ENCODE peak calls at places on chromosomes 4 and X, in four cellular contexts. H, X, K and L are unnamed samples.

GRCh38 chrX:97691901-97692455 is 808.3 kb downstream of the RPA4 start:
- DNase-seq in H (no peak), K (no peak), X (no peak), L (no peak)

GRCh38 chrX:40877869-40878268 is 142.5 kb upstream of the MED14 start:
- DNase-seq in K (no peak), X (no peak), H (no peak), L (no peak)

GRCh38 chrX:31123335-31123734 is 51.5 kb upstream of the FTHL17 start:
- DNase-seq in H (no peak), K (no peak), X (no peak), L (no peak)

GRCh38 chr4:88458091-88458740 is 1.3 kb downstream of the HERC5 start:
- DNase-seq in X (no peak), K (no peak), H (no peak), L (no peak)

GRCh38 chr4:76757418-76757910 is 140.5 kb downstream of the SOWAHB start:
- DNase-seq in H (no peak), K (no peak), X (no peak), L (no peak)

GRCh38 chr4:38132140-38132673 is 172.0 kb downstream of the PTTG2 start:
- DNase-seq in K (peak), H (no peak), X (no peak), L (peak)

GRCh38 chr4:10045481-10045880 is 24.2 kb upstream of the SLC2A9 start:
- DNase-seq in X (no peak), K (no peak), H (no peak), L (no peak)

GRCh38 chrX:29275928-29276327 is 688.7 kb downstream of the IL1RAPL1 start:
- DNase-seq in X (no peak), H (no peak), K (no peak), L (no peak)

GRCh38 chr4:3323071-3323481 is 30.3 kb downstream of the RGS12 start:
- DNase-seq in X (no peak), K (no peak), H (no peak), L (no peak)

GRCh38 chr4:47499705-47500104 is 14.6 kb downstream of the ATP10D start:
- DNase-seq in K (no peak), X (no peak), H (no peak), L (no peak)

GRCh38 chr4:11281720-11282119 is 147.0 kb downstream of the HS3ST1 start:
- DNase-seq in H (no peak), X (no peak), K (no peak), L (no peak)

GRCh38 chrX:86383681-86384540 is 235.7 kb downstream of the DACH2 start:
- DNase-seq in H (no peak), X (no peak), K (no peak), L (no peak)

GRCh38 chr4:6054162-6054922 is 36.1 kb upstream of the C4orf50 start:
- DNase-seq in K (no peak), H (no peak), X (no peak), L (no peak)

GRCh38 chr4:139822391-139822790 is 156.8 kb downstream of the MGST2 start:
- DNase-seq in X (no peak), H (no peak), K (no peak), L (no peak)

GRCh38 chrX:132738951-132739350 is 219.5 kb downstream of the HS6ST2 start:
- DNase-seq in H (no peak), X (no peak), K (no peak), L (no peak)

GRCh38 chrX:132741706-132742105 is 216.7 kb downstream of the HS6ST2 start:
- DNase-seq in X (no peak), H (no peak), K (no peak), L (no peak)

GRCh38 chrX:132737743-132738142 is 220.7 kb downstream of the HS6ST2 start:
- DNase-seq in H (no peak), X (peak), K (no peak), L (no peak)

GRCh38 chrX:132743086-132743485 is 215.3 kb downstream of the HS6ST2 start:
- DNase-seq in H (no peak), K (no peak), X (no peak), L (no peak)

GRCh38 chrX:132740316-132741123 is 217.9 kb downstream of the HS6ST2 start:
- DNase-seq in K (no peak), H (no peak), X (no peak), L (no peak)
- TF ChIP-seq CTCF in K (peak), H (peak), X (no peak), L (peak)

GRCh38 chrX:112822892-112823291 is 17.7 kb downstream of the AMOT start:
- DNase-seq in H (no peak), X (no peak), K (no peak), L (no peak)
- TF ChIP-seq CTCF in H (no peak), X (no peak), K (no peak), L (no peak)

GRCh38 chrX:123331859-123332258 is 147.8 kb downstream of the GRIA3 start:
- DNase-seq in K (no peak), X (no peak), H (no peak), L (no peak)

GRCh38 chrX:123336666-123337065 is 152.6 kb downstream of the GRIA3 start:
- DNase-seq in X (no peak), H (no peak), K (no peak), L (no peak)

GRCh38 chrX:123330229-123330942 is 146.3 kb downstream of the GRIA3 start:
- DNase-seq in K (no peak), X (no peak), H (no peak), L (peak)

DNA sequence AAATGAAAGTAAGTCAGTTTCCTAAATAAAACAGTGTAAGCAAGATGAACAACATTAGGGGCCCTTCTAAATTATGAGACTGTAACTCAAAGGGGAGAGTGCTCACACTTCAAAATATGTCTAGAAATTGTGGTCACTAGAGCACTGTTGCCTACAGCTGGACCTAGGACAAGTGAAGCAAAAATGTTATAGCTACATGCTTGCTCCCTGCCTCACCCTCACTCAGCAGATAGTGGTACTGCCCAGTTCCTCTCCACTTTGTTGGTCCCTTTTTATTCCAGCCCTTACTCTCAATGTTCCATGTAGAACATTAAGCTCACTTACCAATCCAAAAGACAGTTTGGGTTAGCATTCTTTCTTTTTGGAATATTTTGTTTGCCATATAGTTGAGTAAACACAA is 147.3 kb downstream of the GRIA3 start:
- DNase-seq in H (no peak), X (no peak), K (no peak), L (no peak)
- TF ChIP-seq CTCF in H (no peak), X (no peak), K (no peak), L (no peak)

DNA sequence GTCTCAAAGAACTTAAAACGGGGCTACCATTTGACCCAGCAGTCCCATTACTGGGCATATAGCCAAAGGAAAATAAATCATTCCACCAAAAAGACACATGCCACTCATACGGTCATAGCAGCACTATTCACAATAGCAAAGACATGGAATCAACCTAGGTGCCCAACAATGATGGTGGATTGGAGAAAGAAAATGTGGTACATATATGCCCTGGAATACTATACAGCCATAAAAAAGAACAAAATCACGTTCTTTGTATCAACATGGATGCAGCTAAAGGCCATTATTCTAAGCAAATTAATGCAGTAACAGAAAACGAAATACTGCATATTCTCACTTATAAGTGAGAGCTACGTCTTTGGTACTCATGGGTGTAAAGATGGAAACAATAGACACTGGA is 138.1 kb upstream of the NEIL3 start:
- DNase-seq in H (no peak), X (no peak), K (no peak), L (no peak)
- TF ChIP-seq CTCF in H (no peak), X (no peak), K (no peak), L (no peak)